ENCODE peak calls at places on chromosomes 16 and 17, in seven cellular contexts. I is adipocyte; Z is activated CD8-positive, alpha-beta T cell treated with anti-CD3 and anti-CD28 coated beads, Interleukin-2, amount 10 ng/mL, durations not matched to agents 7 days and 5 days; O is fibroblast of mammary gland; S is H9; F is H4; Y is GM12865. W is an unnamed sample.

GRCh38 chr17:17108681-17109049 is 66.4 kb downstream of the MPRIP start:
- DNase-seq in I (peak), Z (no peak), O (no peak), S (no peak), F (no peak), Y (no peak), W (no peak)

GRCh38 chr16:74605746-74606520 is 981 bp downstream of the GLG1 start:
- DNase-seq in I (peak), Z (no peak), O (no peak), S (no peak), F (no peak), Y (no peak), W (no peak)

GRCh38 chr16:67528870-67529638 is 425 bp downstream of the RIPOR1 start:
- DNase-seq in I (peak), Z (no peak), O (no peak), S (no peak), F (no peak), Y (no peak), W (no peak)

GRCh38 chr16:85733839-85734170 is 17.1 kb downstream of the C16orf74 start:
- DNase-seq in I (no peak), Z (no peak), O (no peak), S (peak), F (no peak), Y (no peak), W (no peak)

GRCh38 chr17:12545877-12546513 is 119.7 kb upstream of the MYOCD start:
- DNase-seq in I (peak), Z (peak), O (peak), S (peak), F (peak), Y (peak), W (peak)

GRCh38 chr16:2975161-2975795 is 5.0 kb downstream of the PKMYT1 start:
- DNase-seq in I (no peak), Z (no peak), O (no peak), S (no peak), F (no peak), Y (no peak), W (no peak)

GRCh38 chr17:2198917-2199316 is 104.7 kb downstream of the SMG6 start:
- DNase-seq in I (peak), Z (no peak), O (peak), S (no peak), F (no peak), Y (no peak), W (no peak)

GRCh38 chr17:7834554-7834890 is 505 bp downstream of the KDM6B start:
- DNase-seq in I (peak), Z (peak), O (no peak), S (peak), F (no peak), Y (peak), W (no peak)

GRCh38 chr16:49788936-49789335 is 67.0 kb downstream of the ZNF423 start:
- DNase-seq in I (peak), Z (no peak), O (peak), S (no peak), F (no peak), Y (no peak), W (no peak)

GRCh38 chr16:12896562-12896961 is 4.8 kb upstream of the SHISA9 start:
- DNase-seq in I (peak), Z (peak), O (peak), S (peak), F (peak), Y (peak), W (peak)

GRCh38 chr17:75604034-75604695 is 16.6 kb downstream of the MYO15B start:
- DNase-seq in I (no peak), Z (no peak), O (no peak), S (no peak), F (no peak), Y (no peak), W (no peak)

GRCh38 chr17:17057057-17057551 is 14.8 kb downstream of the MPRIP start:
- DNase-seq in I (no peak), Z (no peak), O (no peak), S (peak), F (no peak), Y (no peak), W (no peak)

GRCh38 chr16:71501562-71501961 is 12.4 kb upstream of the ZNF19 start:
- DNase-seq in I (no peak), Z (no peak), O (no peak), S (no peak), F (no peak), Y (peak), W (no peak)

GRCh38 chr17:17180141-17180603 is 26.0 kb downstream of the PLD6 start:
- DNase-seq in I (no peak), Z (peak), O (no peak), S (no peak), F (no peak), Y (no peak), W (no peak)

GRCh38 chr17:77382356-77382911 is 241.7 kb downstream of the SEC14L1 start:
- DNase-seq in I (no peak), Z (peak), O (no peak), S (peak), F (no peak), Y (peak), W (no peak)

GRCh38 chr17:31339906-31340661 is 18.7 kb upstream of the EVI2A start:
- DNase-seq in I (peak), Z (no peak), O (peak), S (no peak), F (no peak), Y (no peak), W (no peak)

GRCh38 chr17:58965221-58965620 is 141.5 kb downstream of the TRIM37 start:
- DNase-seq in I (no peak), Z (no peak), O (peak), S (no peak), F (no peak), Y (no peak), W (no peak)

GRCh38 chr17:43200127-43200526 is 11.5 kb upstream of the TMEM106A start:
- DNase-seq in I (no peak), Z (no peak), O (no peak), S (no peak), F (no peak), Y (no peak), W (no peak)

GRCh38 chr16:967546-968295 is 3.1 kb downstream of the LMF1 start:
- DNase-seq in I (no peak), Z (no peak), O (no peak), S (no peak), F (no peak), Y (no peak), W (no peak)

GRCh38 chr17:77407321-77408277 is 266.8 kb downstream of the SEC14L1 start:
- DNase-seq in I (no peak), Z (no peak), O (no peak), S (no peak), F (no peak), Y (no peak), W (no peak)

GRCh38 chr16:23486480-23486879 is 23.8 kb downstream of the GGA2 start:
- DNase-seq in I (no peak), Z (no peak), O (no peak), S (no peak), F (no peak), Y (no peak), W (no peak)

GRCh38 chr16:23324727-23325126 is 22.6 kb downstream of the SCNN1B start:
- DNase-seq in I (no peak), Z (no peak), O (no peak), S (no peak), F (peak), Y (no peak), W (no peak)

GRCh38 chr17:48228720-48229119 is 121.2 kb downstream of the SNX11 start:
- DNase-seq in I (no peak), Z (no peak), O (no peak), S (peak), F (no peak), Y (no peak), W (no peak)

GRCh38 chr16:53433509-53433908 is 762 bp upstream of the RBL2 start:
- DNase-seq in I (no peak), Z (no peak), O (no peak), S (no peak), F (no peak), Y (no peak), W (no peak)

GRCh38 chr17:27455914-27456680 is at the start of gene KSR1:
- DNase-seq in I (peak), Z (peak), O (peak), S (peak), F (peak), Y (peak), W (no peak)

GRCh38 chr16:68373528-68374250 is 62.9 kb downstream of the PRMT7 start:
- DNase-seq in I (no peak), Z (no peak), O (no peak), S (no peak), F (no peak), Y (no peak), W (no peak)

GRCh38 chr16:71895679-71896385 is 501 bp downstream of the IST1 start:
- DNase-seq in I (peak), Z (no peak), O (peak), S (no peak), F (peak), Y (peak), W (no peak)

GRCh38 chr17:57045868-57046671 is 39.0 kb upstream of the AKAP1 start:
- DNase-seq in I (no peak), Z (peak), O (no peak), S (peak), F (no peak), Y (peak), W (no peak)

GRCh38 chr16:27236635-27237228 is 31.8 kb downstream of the NSMCE1 start:
- DNase-seq in I (no peak), Z (no peak), O (no peak), S (no peak), F (no peak), Y (no peak), W (no peak)

GRCh38 chr16:21526923-21527807 is 72.2 kb upstream of the METTL9 start:
- DNase-seq in I (no peak), Z (no peak), O (no peak), S (no peak), F (no peak), Y (no peak), W (no peak)

GRCh38 chr17:35224436-35224835 is 18.4 kb upstream of the SLFN5 start:
- DNase-seq in I (no peak), Z (no peak), O (no peak), S (no peak), F (no peak), Y (no peak), W (no peak)

GRCh38 chr17:35084987-35085386 is 21.5 kb upstream of the RFFL start:
- DNase-seq in I (no peak), Z (no peak), O (peak), S (no peak), F (peak), Y (no peak), W (no peak)

GRCh38 chr16:54061454-54061853 is 225.1 kb downstream of the IRX3 start:
- DNase-seq in I (no peak), Z (no peak), O (no peak), S (no peak), F (no peak), Y (no peak), W (no peak)

GRCh38 chr17:66098040-66098439 is 93.9 kb downstream of the CEP112 start:
- DNase-seq in I (peak), Z (no peak), O (peak), S (no peak), F (no peak), Y (no peak), W (no peak)

GRCh38 chr17:14373587-14374259 is 72.8 kb downstream of the HS3ST3B1 start:
- DNase-seq in I (no peak), Z (no peak), O (peak), S (no peak), F (no peak), Y (no peak), W (no peak)

W was measured in GM12864.